ENCODE peak calls at places on chromosomes 1 and 21, in five cellular contexts. J, F, A, Y and V are unnamed samples.
A peak's percentile ranks its signal among the peaks of the same experiment; 100 is the strongest.

GRCh38 chr1:15736666-15737229 is 690 bp downstream of the SLC25A34 start:
- DNase-seq in J (no peak), F (no peak), A (no peak), Y (no peak), V (no peak)

GRCh38 chr1:20551945-20552727 is at the start of gene FAM43B:
- DNase-seq in J (no peak), F (peak; percentile 23), A (peak; percentile 59), Y (no peak), V (peak; percentile 73)

GRCh38 chr1:3454811-3455618 is 550 bp downstream of the ARHGEF16 start:
- DNase-seq in J (no peak), F (no peak), A (no peak), Y (no peak), V (peak; percentile 27)

GRCh38 chr1:2404890-2405511 is 7.4 kb downstream of the PEX10 start:
- DNase-seq in J (no peak), F (peak; percentile 55), A (no peak), Y (no peak), V (no peak)

GRCh38 chr21:36980280-36981048 is 14.0 kb upstream of the HLCS start:
- DNase-seq in J (no peak), F (no peak), A (peak; percentile 11), Y (no peak), V (peak; percentile 36)

GRCh38 chr1:247385283-247385682 is 30.7 kb upstream of the NLRP3 start:
- DNase-seq in J (no peak), F (no peak), A (no peak), Y (peak; percentile 66), V (peak; percentile 84)

GRCh38 chr1:151989131-151989868 is 4.4 kb downstream of the S100A10 start:
- DNase-seq in J (no peak), F (peak; percentile 86), A (no peak), Y (peak; percentile 95), V (peak; percentile 91)

GRCh38 chr1:85850238-85850637 is 142.0 kb upstream of the ZNHIT6 start:
- DNase-seq in J (no peak), F (peak; percentile 91), A (no peak), Y (peak; percentile 88), V (peak; percentile 95)

GRCh38 chr21:43191521-43191920 is 22.7 kb downstream of the CRYAA start:
- DNase-seq in J (no peak), F (no peak), A (no peak), Y (no peak), V (no peak)

GRCh38 chr21:18369115-18369514 is 34.5 kb downstream of the TMPRSS15 start:
- DNase-seq in J (no peak), F (peak; percentile 5), A (no peak), Y (peak; percentile 55), V (no peak)

GRCh38 chr1:151371744-151372410 is 628 bp downstream of the SELENBP1 start:
- DNase-seq in J (no peak), F (peak; percentile 76), A (peak; percentile 37), Y (no peak), V (peak; percentile 19)

GRCh38 chr1:213719462-213719861 is 268.3 kb upstream of the PROX1 start:
- DNase-seq in J (no peak), F (no peak), A (no peak), Y (no peak), V (no peak)

GRCh38 chr1:96234299-96234698 is 487.3 kb upstream of the PTBP2 start:
- DNase-seq in J (no peak), F (peak; percentile 64), A (no peak), Y (peak; percentile 34), V (peak; percentile 73)

GRCh38 chr1:151611288-151611790 is 511 bp upstream of the SNX27 start:
- DNase-seq in J (no peak), F (peak; percentile 91), A (no peak), Y (peak; percentile 25), V (peak; percentile 47)

GRCh38 chr1:231806623-231807470 is 180.3 kb downstream of the DISC1 start:
- DNase-seq in J (no peak), F (no peak), A (no peak), Y (peak; percentile 45), V (peak; percentile 58)

GRCh38 chr1:75342799-75343198 is 208.6 kb downstream of the LHX8 start:
- DNase-seq in J (no peak), F (no peak), A (no peak), Y (no peak), V (no peak)

GRCh38 chr1:27508139-27508665 is 18.2 kb upstream of the WASF2 start:
- DNase-seq in J (no peak), F (no peak), A (no peak), Y (no peak), V (no peak)

GRCh38 chr1:41582351-41582750 is 97.9 kb upstream of the EDN2 start:
- DNase-seq in J (no peak), F (no peak), A (no peak), Y (no peak), V (no peak)

GRCh38 chr1:214494706-214495105 is 56.7 kb downstream of the PTPN14 start:
- DNase-seq in J (no peak), F (no peak), A (no peak), Y (peak; percentile 80), V (peak; percentile 95)

GRCh38 chr1:9784508-9785133 is 39.1 kb downstream of the CLSTN1 start:
- DNase-seq in J (no peak), F (peak; percentile 66), A (no peak), Y (peak; percentile 58), V (peak; percentile 64)

GRCh38 chr21:42112857-42113256 is 41.7 kb downstream of the UMODL1 start:
- DNase-seq in J (no peak), F (peak; percentile 30), A (peak; percentile 33), Y (no peak), V (peak; percentile 48)

GRCh38 chr1:9836632-9836960 is 12.8 kb upstream of the CLSTN1 start:
- DNase-seq in J (no peak), F (no peak), A (no peak), Y (no peak), V (no peak)

GRCh38 chr1:37999434-38000232 is 5.7 kb downstream of the FHL3 start:
- DNase-seq in J (no peak), F (peak; percentile 78), A (no peak), Y (peak; percentile 81), V (peak; percentile 87)

GRCh38 chr1:184028854-184029623 is 8.5 kb downstream of the COLGALT2 start:
- DNase-seq in J (no peak), F (no peak), A (peak; percentile 39), Y (no peak), V (peak; percentile 75)

GRCh38 chr21:42505090-42505726 is 8.4 kb upstream of the SLC37A1 start:
- DNase-seq in J (no peak), F (no peak), A (no peak), Y (no peak), V (no peak)

GRCh38 chr1:150810958-150811676 is 3.1 kb upstream of the CTSK start:
- DNase-seq in J (no peak), F (no peak), A (no peak), Y (no peak), V (no peak)

GRCh38 chr1:12650001-12650421 is 6.1 kb downstream of the AADACL4 start:
- DNase-seq in J (no peak), F (peak; percentile 79), A (no peak), Y (no peak), V (peak; percentile 52)